ENCODE peak calls at places on chromosomes 5 and 9, in four cellular contexts. S, J, R and G are unnamed samples. For H3K9me3, the result is how much of the 10 kb centered on the place peaks cover.

GRCh38 chr9:93585695-93586094 is 9.3 kb downstream of the PHF2 start:
- DNase-seq in S (no peak), J (no peak), R (no peak), G (no peak)

GRCh38 chr9:134644715-134645606 is 3.4 kb downstream of the COL5A1 start:
- DNase-seq in S (peak), J (peak), R (peak), G (peak)

GRCh38 chr5:152092580-152092979 is 167.9 kb upstream of the GLRA1 start:
- DNase-seq in S (no peak), J (no peak), R (no peak), G (no peak)

GRCh38 chr9:87502446-87503232 is 5.0 kb downstream of the DAPK1 start:
- DNase-seq in S (peak), J (no peak), R (no peak), G (no peak)

GRCh38 chr9:114141553-114142548 is 13.5 kb upstream of the COL27A1 start:
- DNase-seq in S (peak), J (no peak), R (no peak), G (peak)

GRCh38 chr5:179827684-179828083 is 7.0 kb downstream of the SQSTM1 start:
- DNase-seq in S (peak), J (no peak), R (no peak), G (no peak)

GRCh38 chr9:93325307-93326035 is 126.0 kb upstream of the FAM120A start:
- DNase-seq in S (no peak), J (no peak), R (no peak), G (no peak)

GRCh38 chr5:57662991-57663390 is 180.4 kb upstream of the ACTBL2 start:
- DNase-seq in S (no peak), J (no peak), R (no peak), G (no peak)

GRCh38 chr9:93252116-93252780 is 68.3 kb downstream of the WNK2 start:
- DNase-seq in S (no peak), J (peak), R (no peak), G (no peak)

GRCh38 chr9:119941081-119941480 is 571.8 kb upstream of the BRINP1 start:
- DNase-seq in S (no peak), J (no peak), R (no peak), G (no peak)

GRCh38 chr9:26744362-26744965 is 148.1 kb downstream of the CAAP1 start:
- DNase-seq in S (no peak), J (no peak), R (peak), G (no peak)

GRCh38 chr9:131692612-131692976 is 47.3 kb downstream of the RAPGEF1 start:
- DNase-seq in S (no peak), J (no peak), R (no peak), G (no peak)

GRCh38 chr9:124602204-124602603 is 95.0 kb upstream of the NR5A1 start:
- DNase-seq in S (no peak), J (no peak), R (no peak), G (no peak)

GRCh38 chr9:134992755-134993124 is 75.0 kb upstream of the FCN1 start:
- DNase-seq in S (peak), J (peak), R (no peak), G (no peak)

GRCh38 chr5:111513175-111513520 is 813 bp upstream of the STARD4 start:
- DNase-seq in S (no peak), J (no peak), R (no peak), G (no peak)

GRCh38 chr9:14323083-14323968 is 9.4 kb upstream of the NFIB start:
- DNase-seq in S (no peak), J (no peak), R (no peak), G (no peak)

GRCh38 chr5:169933624-169934023 is 46.7 kb downstream of the INSYN2B start:
- DNase-seq in S (no peak), J (no peak), R (no peak), G (no peak)

GRCh38 chr5:118919016-118919415 is 69.3 kb downstream of the DTWD2 start:
- DNase-seq in S (no peak), J (no peak), R (no peak), G (no peak)

GRCh38 chr9:8234286-8234819 is 434.8 kb upstream of the DMAC1 start:
- DNase-seq in S (no peak), J (no peak), R (peak), G (no peak)

GRCh38 chr9:125889524-125890473 is 142.6 kb downstream of the PBX3 start:
- DNase-seq in S (peak), J (no peak), R (peak), G (peak)

GRCh38 chr5:111585946-111586345 is 73.6 kb upstream of the STARD4 start:
- DNase-seq in S (no peak), J (no peak), R (no peak), G (no peak)

GRCh38 chr5:112863549-112863948 is 2.5 kb downstream of the SRP19 start:
- DNase-seq in S (no peak), J (no peak), R (no peak), G (no peak)

GRCh38 chr5:169557838-169558237 is 25.7 kb upstream of the SPDL1 start:
- DNase-seq in S (no peak), J (no peak), R (no peak), G (no peak)

GRCh38 chr9:135240871-135241311 is 153.4 kb downstream of the OLFM1 start:
- DNase-seq in S (peak), J (no peak), R (no peak), G (no peak)

GRCh38 chr9:38643456-38644173 is 23.2 kb upstream of the ANKRD18A start:
- DNase-seq in S (no peak), J (no peak), R (no peak), G (no peak)

GRCh38 chr9:96034553-96035122 is 159.1 kb downstream of the ERCC6L2 start:
- DNase-seq in S (no peak), J (no peak), R (no peak), G (no peak)

GRCh38 chr5:148209151-148209550 is 6.3 kb downstream of the SPINK6 start:
- DNase-seq in S (no peak), J (no peak), R (no peak), G (no peak)

GRCh38 chr5:123776761-123777160 is 264.8 kb downstream of the CSNK1G3 start:
- DNase-seq in S (no peak), J (no peak), R (no peak), G (no peak)

GRCh38 chr5:64144429-64145215 is 21.0 kb upstream of the RNF180 start:
- DNase-seq in S (no peak), J (no peak), R (no peak), G (no peak)

GRCh38 chr5:160514866-160515265 is 93.2 kb downstream of the PTTG1 start:
- DNase-seq in S (no peak), J (no peak), R (no peak), G (no peak)

GRCh38 chr9:33350310-33350709 is 52.1 kb downstream of the AQP7 start:
- DNase-seq in S (no peak), J (no peak), R (no peak), G (no peak)

GRCh38 chr9:76560481-76560891 is 101.5 kb downstream of the GCNT1 start:
- DNase-seq in S (no peak), J (no peak), R (no peak), G (no peak)

GRCh38 chr5:82347213-82347947 is 69.2 kb upstream of the RPS23 start:
- DNase-seq in S (no peak), J (peak), R (no peak), G (peak)

GRCh38 chr5:55427157-55427556 is 107.6 kb downstream of the PLPP1 start:
- DNase-seq in S (no peak), J (no peak), R (no peak), G (no peak)

GRCh38 chr9:86974421-86974820 is 27.1 kb upstream of the GAS1 start:
- DNase-seq in S (no peak), J (no peak), R (no peak), G (no peak)

GRCh38 chr9:133888779-133889491 is 103.2 kb downstream of the VAV2 start:
- DNase-seq in S (no peak), J (no peak), R (no peak), G (no peak)

GRCh38 chr5:55037046-55037771 is 13.2 kb downstream of the GZMK start:
- DNase-seq in S (no peak), J (no peak), R (peak), G (no peak)

DNA sequence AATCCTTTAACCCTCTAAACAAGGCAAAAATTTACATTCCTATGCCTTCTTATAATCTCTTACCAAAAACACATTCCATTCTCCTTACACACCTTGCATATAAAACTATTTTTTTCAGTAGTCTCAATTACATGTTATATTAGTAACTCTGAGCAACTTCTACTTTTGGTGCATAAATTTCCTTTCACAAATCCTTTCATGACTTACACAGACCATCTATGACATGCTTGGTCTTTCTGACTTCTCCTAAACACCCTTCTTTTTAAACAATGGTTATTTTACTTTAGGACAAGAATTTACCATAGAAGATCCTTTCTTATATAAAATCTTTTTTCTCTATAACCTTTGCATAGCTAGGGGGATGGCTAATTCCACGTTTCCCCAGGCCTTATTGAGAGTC is 208.0 kb upstream of the ARRDC3 start:
- DNase-seq in S (no peak), J (no peak), R (peak), G (no peak)
- H3K9me3 ChIP-seq in S (under half), J (under half), R (under half), G (half or more)

GRCh38 chr5:43981556-43981955 is 378.6 kb downstream of the NNT start:
- DNase-seq in S (no peak), J (no peak), R (peak), G (no peak)

GRCh38 chr5:43985411-43985810 is 382.4 kb downstream of the NNT start:
- DNase-seq in S (no peak), J (no peak), R (no peak), G (no peak)
- H3K27ac ChIP-seq in S (no peak), J (no peak), R (no peak), G (no peak)

DNA sequence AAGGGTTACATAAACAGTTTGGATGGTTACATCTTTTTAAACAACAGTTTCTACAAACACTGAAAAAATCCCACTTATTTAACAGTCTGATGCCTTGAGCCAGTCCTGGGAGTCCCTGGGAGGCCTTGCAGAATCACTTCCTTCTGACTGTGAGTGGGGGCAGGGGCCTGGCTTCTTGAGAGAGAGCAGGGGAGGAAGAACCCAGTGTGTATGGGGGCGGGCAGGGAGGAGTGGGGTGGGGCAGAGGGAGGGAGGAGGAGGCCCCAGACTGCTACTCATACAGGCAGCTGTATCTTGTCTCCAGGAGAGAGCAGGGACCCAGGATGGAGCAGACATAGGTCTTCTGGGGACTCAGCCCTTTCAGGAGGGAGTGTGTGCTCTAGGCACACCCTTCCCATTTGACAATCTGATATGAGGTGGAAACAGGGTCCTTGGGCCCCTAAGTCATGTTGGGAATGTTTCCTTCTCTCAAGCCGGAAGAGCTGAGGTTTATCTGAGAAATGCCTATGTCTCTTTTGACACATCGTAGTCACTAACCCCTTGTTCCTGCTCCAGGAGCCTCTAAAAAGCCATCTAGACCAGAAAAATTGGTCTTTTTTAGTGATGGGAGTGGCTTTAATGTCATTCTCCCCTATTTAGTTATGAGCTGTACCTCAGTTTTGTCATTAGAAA is 52.8 kb downstream of the IRF1 start:
- DNase-seq in S (peak), J (peak), R (peak), G (peak)
- TF ChIP-seq CTCF in S (no peak), J (no peak), R (no peak), G (no peak)

GRCh38 chr5:40137223-40137622 is 542.5 kb upstream of the PTGER4 start:
- DNase-seq in S (no peak), J (no peak), R (no peak), G (no peak)
- H3K9me3 ChIP-seq in S (under half), J (under half), R (under half), G (under half)

GRCh38 chr5:132417889-132418432 is 48.5 kb downstream of the SLC22A5 start:
- DNase-seq in S (no peak), J (no peak), R (no peak), G (no peak)

GRCh38 chr5:132417461-132417860 is 48.0 kb downstream of the SLC22A5 start:
- DNase-seq in S (no peak), J (no peak), R (no peak), G (no peak)

GRCh38 chr5:132419517-132420468 is 50.3 kb downstream of the SLC22A5 start:
- DNase-seq in S (peak), J (peak), R (peak), G (peak)

GRCh38 chr5:132417010-132417439 is 47.5 kb downstream of the SLC22A5 start:
- DNase-seq in S (no peak), J (no peak), R (no peak), G (peak)

DNA sequence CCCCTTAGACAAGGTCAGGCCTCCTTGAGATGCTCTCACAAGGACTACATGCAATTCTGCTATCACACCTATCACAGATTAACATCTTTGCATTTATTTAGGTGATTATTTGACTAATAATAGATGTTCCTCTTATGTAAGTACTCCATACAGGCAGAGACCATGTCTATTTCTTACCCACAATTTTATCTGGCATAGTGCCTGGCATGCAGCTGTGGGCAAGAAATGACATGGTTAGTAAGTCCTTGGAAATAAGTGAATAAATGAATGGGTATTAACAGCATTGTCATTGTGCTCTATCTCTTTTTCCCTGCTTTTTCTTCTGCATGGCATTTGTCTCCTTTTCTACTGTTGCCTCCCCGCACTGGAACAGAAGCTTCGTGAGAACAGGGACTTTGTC is 49.4 kb downstream of the SLC22A5 start:
- DNase-seq in S (no peak), J (no peak), R (no peak), G (no peak)
- H3K27ac ChIP-seq in S (peak), J (peak), R (no peak), G (peak)

GRCh38 chr5:142108432-142109355 is at the start of gene NDFIP1:
- DNase-seq in S (peak), J (peak), R (peak), G (peak)
- TF ChIP-seq CTCF in S (peak), J (peak), R (no peak), G (no peak)